ENCODE peak calls at places on chromosomes 11 and 22, in eight cellular contexts. One of them, this sample, is unnamed.

GRCh38 chr11:128684582-128685382 is 9.1 kb upstream of the FLI1 start:
- DNase-seq in NCI-H460: no peak
- DNase-seq in activated T-cell treated with anti-CD3 and anti-CD28 coated beads for 1 hour: no peak
- DNase-seq in frontal cortex: no peak
- DNase-seq in activated CD4-positive, alpha-beta T cell treated with anti-CD3 and anti-CD28 coated beads, Interleukin-2, amount 50 U/mL, for 48 hours: no peak
- DNase-seq in SHP77: no peak
- DNase-seq in pancreas: no peak
- DNase-seq in T-helper 22 cell: no peak
- DNase-seq in this sample: no peak

GRCh38 chr11:111977141-111978027 is 40.2 kb downstream of the DIXDC1 start:
- DNase-seq in NCI-H460: no peak
- DNase-seq in activated T-cell treated with anti-CD3 and anti-CD28 coated beads for 1 hour: peak
- DNase-seq in frontal cortex: peak
- DNase-seq in activated CD4-positive, alpha-beta T cell treated with anti-CD3 and anti-CD28 coated beads, Interleukin-2, amount 50 U/mL, for 48 hours: peak
- DNase-seq in SHP77: no peak
- DNase-seq in pancreas: peak
- DNase-seq in T-helper 22 cell: no peak
- DNase-seq in this sample: peak

GRCh38 chr22:27857441-27857840 is 55.9 kb upstream of the MN1 start:
- DNase-seq in NCI-H460: no peak
- DNase-seq in activated T-cell treated with anti-CD3 and anti-CD28 coated beads for 1 hour: no peak
- DNase-seq in frontal cortex: no peak
- DNase-seq in activated CD4-positive, alpha-beta T cell treated with anti-CD3 and anti-CD28 coated beads, Interleukin-2, amount 50 U/mL, for 48 hours: no peak
- DNase-seq in SHP77: no peak
- DNase-seq in pancreas: no peak
- DNase-seq in T-helper 22 cell: no peak
- DNase-seq in this sample: no peak

GRCh38 chr11:36054628-36055027 is 110.8 kb downstream of the LDLRAD3 start:
- DNase-seq in NCI-H460: no peak
- DNase-seq in activated T-cell treated with anti-CD3 and anti-CD28 coated beads for 1 hour: no peak
- DNase-seq in frontal cortex: no peak
- DNase-seq in activated CD4-positive, alpha-beta T cell treated with anti-CD3 and anti-CD28 coated beads, Interleukin-2, amount 50 U/mL, for 48 hours: no peak
- DNase-seq in SHP77: no peak
- DNase-seq in pancreas: no peak
- DNase-seq in T-helper 22 cell: no peak
- DNase-seq in this sample: no peak

GRCh38 chr22:48849963-48850657 is 977.6 kb downstream of the BRD1 start:
- DNase-seq in NCI-H460: no peak
- DNase-seq in activated T-cell treated with anti-CD3 and anti-CD28 coated beads for 1 hour: no peak
- DNase-seq in frontal cortex: no peak
- DNase-seq in activated CD4-positive, alpha-beta T cell treated with anti-CD3 and anti-CD28 coated beads, Interleukin-2, amount 50 U/mL, for 48 hours: no peak
- DNase-seq in SHP77: no peak
- DNase-seq in pancreas: no peak
- DNase-seq in T-helper 22 cell: no peak
- DNase-seq in this sample: no peak

GRCh38 chr11:128484172-128484571 is 103.2 kb downstream of the ETS1 start:
- DNase-seq in NCI-H460: peak
- DNase-seq in activated T-cell treated with anti-CD3 and anti-CD28 coated beads for 1 hour: no peak
- DNase-seq in frontal cortex: no peak
- DNase-seq in activated CD4-positive, alpha-beta T cell treated with anti-CD3 and anti-CD28 coated beads, Interleukin-2, amount 50 U/mL, for 48 hours: no peak
- DNase-seq in SHP77: no peak
- DNase-seq in pancreas: no peak
- DNase-seq in T-helper 22 cell: no peak
- DNase-seq in this sample: no peak

GRCh38 chr22:50209893-50210292 is 9.1 kb downstream of the SELENOO start:
- DNase-seq in NCI-H460: peak
- DNase-seq in activated T-cell treated with anti-CD3 and anti-CD28 coated beads for 1 hour: peak
- DNase-seq in frontal cortex: peak
- DNase-seq in activated CD4-positive, alpha-beta T cell treated with anti-CD3 and anti-CD28 coated beads, Interleukin-2, amount 50 U/mL, for 48 hours: peak
- DNase-seq in SHP77: peak
- DNase-seq in pancreas: peak
- DNase-seq in T-helper 22 cell: peak
- DNase-seq in this sample: peak

GRCh38 chr11:15867886-15868285 is 488.5 kb downstream of the SOX6 start:
- DNase-seq in NCI-H460: no peak
- DNase-seq in activated T-cell treated with anti-CD3 and anti-CD28 coated beads for 1 hour: no peak
- DNase-seq in frontal cortex: no peak
- DNase-seq in activated CD4-positive, alpha-beta T cell treated with anti-CD3 and anti-CD28 coated beads, Interleukin-2, amount 50 U/mL, for 48 hours: no peak
- DNase-seq in SHP77: no peak
- DNase-seq in pancreas: no peak
- DNase-seq in T-helper 22 cell: no peak
- DNase-seq in this sample: no peak

GRCh38 chr11:10418259-10418949 is 36.7 kb upstream of the AMPD3 start:
- DNase-seq in NCI-H460: no peak
- DNase-seq in activated T-cell treated with anti-CD3 and anti-CD28 coated beads for 1 hour: no peak
- DNase-seq in frontal cortex: no peak
- DNase-seq in activated CD4-positive, alpha-beta T cell treated with anti-CD3 and anti-CD28 coated beads, Interleukin-2, amount 50 U/mL, for 48 hours: no peak
- DNase-seq in SHP77: no peak
- DNase-seq in pancreas: no peak
- DNase-seq in T-helper 22 cell: no peak
- DNase-seq in this sample: no peak

GRCh38 chr11:12043959-12044772 is 35.7 kb upstream of the DKK3 start:
- DNase-seq in NCI-H460: peak
- DNase-seq in activated T-cell treated with anti-CD3 and anti-CD28 coated beads for 1 hour: peak
- DNase-seq in frontal cortex: peak
- DNase-seq in activated CD4-positive, alpha-beta T cell treated with anti-CD3 and anti-CD28 coated beads, Interleukin-2, amount 50 U/mL, for 48 hours: peak
- DNase-seq in SHP77: peak
- DNase-seq in pancreas: peak
- DNase-seq in T-helper 22 cell: peak
- DNase-seq in this sample: peak

GRCh38 chr22:32600184-32600583 is 125.6 kb downstream of the FBXO7 start:
- DNase-seq in NCI-H460: no peak
- DNase-seq in activated T-cell treated with anti-CD3 and anti-CD28 coated beads for 1 hour: no peak
- DNase-seq in frontal cortex: no peak
- DNase-seq in activated CD4-positive, alpha-beta T cell treated with anti-CD3 and anti-CD28 coated beads, Interleukin-2, amount 50 U/mL, for 48 hours: no peak
- DNase-seq in SHP77: no peak
- DNase-seq in pancreas: no peak
- DNase-seq in T-helper 22 cell: no peak
- DNase-seq in this sample: no peak

GRCh38 chr22:40202225-40202944 is 24.7 kb downstream of the TNRC6B start:
- DNase-seq in NCI-H460: no peak
- DNase-seq in activated T-cell treated with anti-CD3 and anti-CD28 coated beads for 1 hour: no peak
- DNase-seq in frontal cortex: no peak
- DNase-seq in activated CD4-positive, alpha-beta T cell treated with anti-CD3 and anti-CD28 coated beads, Interleukin-2, amount 50 U/mL, for 48 hours: no peak
- DNase-seq in SHP77: peak
- DNase-seq in pancreas: no peak
- DNase-seq in T-helper 22 cell: no peak
- DNase-seq in this sample: no peak

This sample was measured in lung microvascular endothelial cell.